ENCODE peak calls at places on chromosomes 7 and 10, in eight cellular contexts. C is ureter; D is M059J; L is upper lobe of right lung; W is effector CD4-positive, alpha-beta T cell; S is skeletal muscle cell; T is NCI-H460; R is non-pigmented ciliary epithelial cell. Z is an unnamed sample.

GRCh38 chr7:455110-455928 is 64.3 kb downstream of the PDGFA start:
- DNase-seq in C (no peak), D (peak), L (no peak), W (no peak), S (no peak), T (no peak), R (no peak), Z (peak)

GRCh38 chr10:85515316-85515715 is 851.3 kb downstream of the GRID1 start:
- DNase-seq in C (no peak), D (no peak), L (no peak), W (no peak), S (no peak), T (no peak), R (no peak), Z (no peak)

GRCh38 chr10:75211007-75211735 is 575 bp downstream of the VDAC2 start:
- DNase-seq in C (peak), D (peak), L (no peak), W (peak), S (no peak), T (peak), R (no peak), Z (no peak)

GRCh38 chr10:7159928-7160327 is 250.9 kb downstream of the SFMBT2 start:
- DNase-seq in C (no peak), D (no peak), L (no peak), W (no peak), S (no peak), T (no peak), R (no peak), Z (no peak)

GRCh38 chr7:119969054-119969453 is 303.9 kb upstream of the KCND2 start:
- DNase-seq in C (no peak), D (no peak), L (no peak), W (no peak), S (no peak), T (no peak), R (no peak), Z (no peak)

GRCh38 chr10:71213127-71213616 is 802 bp downstream of the UNC5B start:
- DNase-seq in C (peak), D (peak), L (peak), W (no peak), S (no peak), T (peak), R (no peak), Z (peak)

GRCh38 chr7:152370297-152370696 is 65.5 kb downstream of the KMT2C start:
- DNase-seq in C (no peak), D (no peak), L (no peak), W (no peak), S (no peak), T (no peak), R (no peak), Z (no peak)

GRCh38 chr7:147510913-147511312 is 1079.7 kb upstream of the C7orf33 start:
- DNase-seq in C (no peak), D (no peak), L (no peak), W (no peak), S (peak), T (no peak), R (no peak), Z (no peak)

GRCh38 chr10:109886037-109886787 is 37.1 kb downstream of the XPNPEP1 start:
- DNase-seq in C (no peak), D (peak), L (no peak), W (no peak), S (no peak), T (no peak), R (no peak), Z (no peak)